ENCODE peak calls at places on chromosomes 12 and 14, in ten cellular contexts. One of them, this sample, is unnamed.

GRCh38 chr14:77488558-77488957 is 10.1 kb downstream of the ISM2 start:
- DNase-seq in Peyer's patch: no peak
- DNase-seq in non-pigmented ciliary epithelial cell: no peak
- DNase-seq in ovary: no peak
- DNase-seq in M059J: no peak
- DNase-seq in OCI-LY7: no peak
- DNase-seq in endothelial cell: no peak
- DNase-seq in aorta: no peak
- DNase-seq in ELR: no peak
- DNase-seq in Right ventricle myocardium superior: no peak
- DNase-seq in this sample: no peak

GRCh38 chr12:92753976-92754885 is 51.4 kb downstream of the PLEKHG7 start:
- DNase-seq in Right ventricle myocardium superior: no peak
- DNase-seq in endothelial cell: no peak
- DNase-seq in ELR: no peak
- DNase-seq in M059J: peak
- DNase-seq in non-pigmented ciliary epithelial cell: no peak
- DNase-seq in OCI-LY7: no peak
- DNase-seq in aorta: no peak
- DNase-seq in Peyer's patch: no peak
- DNase-seq in ovary: no peak
- DNase-seq in this sample: no peak

GRCh38 chr12:49687941-49688340 is 19.3 kb downstream of the FMNL3 start:
- DNase-seq in Right ventricle myocardium superior: no peak
- DNase-seq in endothelial cell: no peak
- DNase-seq in aorta: no peak
- DNase-seq in ovary: no peak
- DNase-seq in Peyer's patch: no peak
- DNase-seq in ELR: no peak
- DNase-seq in OCI-LY7: no peak
- DNase-seq in M059J: no peak
- DNase-seq in non-pigmented ciliary epithelial cell: no peak
- DNase-seq in this sample: no peak

GRCh38 chr12:47751561-47751960 is 7.1 kb downstream of the RAPGEF3 start:
- DNase-seq in endothelial cell: no peak
- DNase-seq in M059J: no peak
- DNase-seq in ovary: no peak
- DNase-seq in ELR: no peak
- DNase-seq in Peyer's patch: no peak
- DNase-seq in Right ventricle myocardium superior: no peak
- DNase-seq in OCI-LY7: peak
- DNase-seq in non-pigmented ciliary epithelial cell: no peak
- DNase-seq in aorta: no peak
- DNase-seq in this sample: no peak

GRCh38 chr12:30828686-30829085 is 73.9 kb upstream of the CAPRIN2 start:
- DNase-seq in ELR: no peak
- DNase-seq in OCI-LY7: no peak
- DNase-seq in endothelial cell: no peak
- DNase-seq in non-pigmented ciliary epithelial cell: no peak
- DNase-seq in Right ventricle myocardium superior: no peak
- DNase-seq in M059J: peak
- DNase-seq in aorta: no peak
- DNase-seq in ovary: no peak
- DNase-seq in Peyer's patch: no peak
- DNase-seq in this sample: no peak

GRCh38 chr14:75128596-75128990 is 1.7 kb upstream of the NEK9 start:
- DNase-seq in M059J: peak
- DNase-seq in ovary: no peak
- DNase-seq in non-pigmented ciliary epithelial cell: no peak
- DNase-seq in aorta: no peak
- DNase-seq in OCI-LY7: no peak
- DNase-seq in ELR: no peak
- DNase-seq in Right ventricle myocardium superior: no peak
- DNase-seq in Peyer's patch: no peak
- DNase-seq in endothelial cell: no peak
- DNase-seq in this sample: no peak

GRCh38 chr12:53046655-53047220 is 3.1 kb upstream of the TNS2 start:
- DNase-seq in OCI-LY7: peak
- DNase-seq in ovary: peak
- DNase-seq in aorta: peak
- DNase-seq in Right ventricle myocardium superior: peak
- DNase-seq in M059J: peak
- DNase-seq in Peyer's patch: peak
- DNase-seq in ELR: peak
- DNase-seq in endothelial cell: peak
- DNase-seq in non-pigmented ciliary epithelial cell: no peak
- DNase-seq in this sample: no peak

GRCh38 chr12:19031032-19031431 is 98.5 kb upstream of the PLEKHA5 start:
- DNase-seq in Peyer's patch: no peak
- DNase-seq in Right ventricle myocardium superior: no peak
- DNase-seq in non-pigmented ciliary epithelial cell: peak
- DNase-seq in OCI-LY7: no peak
- DNase-seq in ovary: no peak
- DNase-seq in endothelial cell: no peak
- DNase-seq in ELR: peak
- DNase-seq in M059J: peak
- DNase-seq in aorta: no peak
- DNase-seq in this sample: no peak

GRCh38 chr14:52076334-52076733 is 7.5 kb upstream of the NID2 start:
- DNase-seq in OCI-LY7: no peak
- DNase-seq in aorta: peak
- DNase-seq in Right ventricle myocardium superior: no peak
- DNase-seq in ovary: no peak
- DNase-seq in M059J: peak
- DNase-seq in endothelial cell: no peak
- DNase-seq in Peyer's patch: no peak
- DNase-seq in non-pigmented ciliary epithelial cell: no peak
- DNase-seq in ELR: peak
- DNase-seq in this sample: no peak

GRCh38 chr12:42320796-42321195 is 5.1 kb downstream of the ZCRB1 start:
- DNase-seq in M059J: no peak
- DNase-seq in ELR: no peak
- DNase-seq in aorta: no peak
- DNase-seq in Right ventricle myocardium superior: no peak
- DNase-seq in Peyer's patch: no peak
- DNase-seq in ovary: no peak
- DNase-seq in OCI-LY7: no peak
- DNase-seq in endothelial cell: no peak
- DNase-seq in non-pigmented ciliary epithelial cell: no peak
- DNase-seq in this sample: no peak

GRCh38 chr12:68461645-68462044 is 129.5 kb upstream of the MDM1 start:
- DNase-seq in Right ventricle myocardium superior: no peak
- DNase-seq in non-pigmented ciliary epithelial cell: no peak
- DNase-seq in M059J: no peak
- DNase-seq in aorta: no peak
- DNase-seq in ELR: no peak
- DNase-seq in Peyer's patch: no peak
- DNase-seq in OCI-LY7: no peak
- DNase-seq in endothelial cell: no peak
- DNase-seq in ovary: no peak
- DNase-seq in this sample: no peak

GRCh38 chr12:98403385-98403784 is 112.0 kb upstream of the TMPO start:
- DNase-seq in M059J: no peak
- DNase-seq in Peyer's patch: no peak
- DNase-seq in non-pigmented ciliary epithelial cell: no peak
- DNase-seq in endothelial cell: no peak
- DNase-seq in Right ventricle myocardium superior: no peak
- DNase-seq in ELR: no peak
- DNase-seq in aorta: no peak
- DNase-seq in OCI-LY7: no peak
- DNase-seq in ovary: no peak
- DNase-seq in this sample: no peak

GRCh38 chr12:39011161-39011560 is 105.8 kb upstream of the CPNE8 start:
- DNase-seq in Peyer's patch: no peak
- DNase-seq in ELR: no peak
- DNase-seq in OCI-LY7: no peak
- DNase-seq in aorta: no peak
- DNase-seq in endothelial cell: no peak
- DNase-seq in non-pigmented ciliary epithelial cell: no peak
- DNase-seq in M059J: no peak
- DNase-seq in Right ventricle myocardium superior: no peak
- DNase-seq in ovary: no peak
- DNase-seq in this sample: no peak

GRCh38 chr14:102573591-102574046 is 18.8 kb upstream of the RCOR1 start:
- DNase-seq in M059J: no peak
- DNase-seq in aorta: no peak
- DNase-seq in ELR: no peak
- DNase-seq in Peyer's patch: no peak
- DNase-seq in non-pigmented ciliary epithelial cell: no peak
- DNase-seq in endothelial cell: no peak
- DNase-seq in Right ventricle myocardium superior: no peak
- DNase-seq in ovary: no peak
- DNase-seq in OCI-LY7: peak
- DNase-seq in this sample: no peak

GRCh38 chr12:24476310-24476709 is 472.6 kb downstream of the BCAT1 start:
- DNase-seq in non-pigmented ciliary epithelial cell: no peak
- DNase-seq in endothelial cell: no peak
- DNase-seq in aorta: no peak
- DNase-seq in M059J: no peak
- DNase-seq in Right ventricle myocardium superior: no peak
- DNase-seq in Peyer's patch: no peak
- DNase-seq in ovary: no peak
- DNase-seq in OCI-LY7: no peak
- DNase-seq in ELR: no peak
- DNase-seq in this sample: no peak

GRCh38 chr14:40229676-40230075 is 797.4 kb upstream of the FBXO33 start:
- DNase-seq in Right ventricle myocardium superior: no peak
- DNase-seq in non-pigmented ciliary epithelial cell: no peak
- DNase-seq in endothelial cell: no peak
- DNase-seq in M059J: no peak
- DNase-seq in Peyer's patch: no peak
- DNase-seq in ELR: no peak
- DNase-seq in aorta: no peak
- DNase-seq in OCI-LY7: no peak
- DNase-seq in ovary: no peak
- DNase-seq in this sample: no peak

GRCh38 chr12:103824845-103825244 is 16.2 kb downstream of the NT5DC3 start:
- DNase-seq in Peyer's patch: no peak
- DNase-seq in ovary: no peak
- DNase-seq in endothelial cell: no peak
- DNase-seq in non-pigmented ciliary epithelial cell: no peak
- DNase-seq in ELR: peak
- DNase-seq in M059J: no peak
- DNase-seq in aorta: no peak
- DNase-seq in Right ventricle myocardium superior: no peak
- DNase-seq in OCI-LY7: no peak
- DNase-seq in this sample: no peak

GRCh38 chr14:63524537-63525155 is 18.5 kb downstream of the PPP2R5E start:
- DNase-seq in aorta: no peak
- DNase-seq in ELR: no peak
- DNase-seq in M059J: no peak
- DNase-seq in ovary: no peak
- DNase-seq in Right ventricle myocardium superior: no peak
- DNase-seq in endothelial cell: no peak
- DNase-seq in non-pigmented ciliary epithelial cell: no peak
- DNase-seq in Peyer's patch: peak
- DNase-seq in OCI-LY7: peak
- DNase-seq in this sample: no peak

GRCh38 chr14:77097006-77097688 is 911 bp upstream of the CIPC start:
- DNase-seq in Peyer's patch: no peak
- DNase-seq in ovary: no peak
- DNase-seq in OCI-LY7: no peak
- DNase-seq in endothelial cell: no peak
- DNase-seq in non-pigmented ciliary epithelial cell: no peak
- DNase-seq in Right ventricle myocardium superior: no peak
- DNase-seq in M059J: no peak
- DNase-seq in aorta: no peak
- DNase-seq in ELR: peak
- DNase-seq in this sample: no peak

GRCh38 chr12:120719072-120719471 is 6.6 kb upstream of the ACADS start:
- DNase-seq in ovary: no peak
- DNase-seq in endothelial cell: no peak
- DNase-seq in M059J: no peak
- DNase-seq in aorta: no peak
- DNase-seq in ELR: no peak
- DNase-seq in OCI-LY7: no peak
- DNase-seq in Peyer's patch: no peak
- DNase-seq in non-pigmented ciliary epithelial cell: no peak
- DNase-seq in Right ventricle myocardium superior: no peak
- DNase-seq in this sample: no peak

GRCh38 chr12:117646595-117646994 is 285.2 kb upstream of the NOS1 start:
- DNase-seq in ovary: no peak
- DNase-seq in non-pigmented ciliary epithelial cell: no peak
- DNase-seq in OCI-LY7: no peak
- DNase-seq in Right ventricle myocardium superior: no peak
- DNase-seq in endothelial cell: no peak
- DNase-seq in Peyer's patch: no peak
- DNase-seq in aorta: no peak
- DNase-seq in ELR: no peak
- DNase-seq in M059J: no peak
- DNase-seq in this sample: no peak

GRCh38 chr12:127690161-127690560 is 576.8 kb upstream of the TMEM132C start:
- DNase-seq in M059J: no peak
- DNase-seq in ovary: no peak
- DNase-seq in ELR: peak
- DNase-seq in OCI-LY7: peak
- DNase-seq in non-pigmented ciliary epithelial cell: no peak
- DNase-seq in Peyer's patch: no peak
- DNase-seq in Right ventricle myocardium superior: no peak
- DNase-seq in endothelial cell: no peak
- DNase-seq in aorta: no peak
- DNase-seq in this sample: no peak

GRCh38 chr12:132402831-132403416 is 73.5 kb upstream of the GALNT9 start:
- DNase-seq in M059J: no peak
- DNase-seq in ovary: no peak
- DNase-seq in Right ventricle myocardium superior: peak
- DNase-seq in OCI-LY7: no peak
- DNase-seq in Peyer's patch: no peak
- DNase-seq in endothelial cell: no peak
- DNase-seq in non-pigmented ciliary epithelial cell: no peak
- DNase-seq in ELR: no peak
- DNase-seq in aorta: no peak
- DNase-seq in this sample: no peak

GRCh38 chr12:50508420-50508819 is 3.6 kb downstream of the DIP2B start:
- DNase-seq in ELR: no peak
- DNase-seq in ovary: no peak
- DNase-seq in M059J: no peak
- DNase-seq in Right ventricle myocardium superior: no peak
- DNase-seq in OCI-LY7: no peak
- DNase-seq in Peyer's patch: no peak
- DNase-seq in endothelial cell: no peak
- DNase-seq in non-pigmented ciliary epithelial cell: no peak
- DNase-seq in aorta: no peak
- DNase-seq in this sample: no peak